ENCODE peak calls at places on chromosomes 7 and 10, in four cellular contexts. G is neuronal stem cell, V is IMR-90, U is H1. M is an unnamed sample.

GRCh38 chr7:47653550-47654351 is 71.8 kb upstream of the TNS3 start:
- DNase-seq in G (no peak), V (peak; percentile 81), U (no peak), M (no peak)

GRCh38 chr10:124009616-124010015 is 83.8 kb downstream of the CHST15 start:
- DNase-seq in G (no peak), V (no peak), U (no peak), M (no peak)

GRCh38 chr10:75825220-75825619 is 393.8 kb downstream of the LRMDA start:
- DNase-seq in G (no peak), V (no peak), U (no peak), M (no peak)

GRCh38 chr10:22464966-22465627 is 119.8 kb downstream of the SPAG6 start:
- DNase-seq in G (no peak), V (no peak), U (no peak), M (no peak)

GRCh38 chr7:107591410-107591809 is 11.4 kb downstream of the BCAP29 start:
- DNase-seq in G (no peak), V (no peak), U (no peak), M (no peak)

GRCh38 chr10:20598590-20598989 is 298.5 kb downstream of the NEBL start:
- DNase-seq in G (no peak), V (peak; percentile 51), U (peak; percentile 31), M (peak; percentile 27)

GRCh38 chr7:90560730-90561129 is 35.4 kb upstream of the CDK14 start:
- DNase-seq in G (no peak), V (no peak), U (no peak), M (no peak)

GRCh38 chr7:82081644-82082224 is 311.9 kb upstream of the HGF start:
- DNase-seq in G (no peak), V (no peak), U (no peak), M (no peak)

GRCh38 chr7:132618956-132619305 is 42.7 kb upstream of the PLXNA4 start:
- DNase-seq in G (no peak), V (peak; percentile 3), U (no peak), M (no peak)

GRCh38 chr7:42091461-42092229 is 145.4 kb downstream of the GLI3 start:
- DNase-seq in G (no peak), V (peak; percentile 64), U (peak; percentile 65), M (no peak)
- H4K91ac ChIP-seq in G (no peak overlapping the region), V (peak overlapping the region; percentile 36), U (peak overlapping the region; percentile 34), M (no peak overlapping the region)

GRCh38 chr7:23664122-23664521 is 15.9 kb upstream of the FAM221A start:
- DNase-seq in G (no peak), V (no peak), U (no peak), M (no peak)

GRCh38 chr7:23662124-23662982 is 17.6 kb upstream of the FAM221A start:
- DNase-seq in G (no peak), V (peak; percentile 13), U (no peak), M (no peak)

GRCh38 chr7:23658831-23659427 is 21.1 kb upstream of the FAM221A start:
- DNase-seq in G (no peak), V (no peak), U (no peak), M (no peak)

DNA sequence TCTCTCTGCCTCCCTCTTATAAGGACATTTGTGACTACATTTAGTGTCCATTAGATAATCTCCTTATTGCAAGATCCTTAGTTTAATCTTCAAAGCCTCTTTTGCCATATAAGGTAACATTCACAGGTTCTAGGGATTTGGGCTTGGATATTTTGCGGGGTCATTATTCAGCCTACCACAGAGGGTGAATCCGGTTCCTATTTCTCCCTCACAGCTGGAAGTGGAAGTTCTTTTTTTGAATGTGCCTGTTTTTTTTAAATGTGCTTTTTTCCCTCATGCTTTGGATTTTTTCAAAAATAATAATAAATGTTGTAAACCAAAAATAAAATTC is 17.1 kb upstream of the FAM221A start:
- DNase-seq in G (no peak), V (no peak), U (no peak), M (no peak)
- H3K14ac ChIP-seq in G (no peak overlapping the region), V (no peak overlapping the region), U (no peak overlapping the region), M (no peak overlapping the region)

DNA sequence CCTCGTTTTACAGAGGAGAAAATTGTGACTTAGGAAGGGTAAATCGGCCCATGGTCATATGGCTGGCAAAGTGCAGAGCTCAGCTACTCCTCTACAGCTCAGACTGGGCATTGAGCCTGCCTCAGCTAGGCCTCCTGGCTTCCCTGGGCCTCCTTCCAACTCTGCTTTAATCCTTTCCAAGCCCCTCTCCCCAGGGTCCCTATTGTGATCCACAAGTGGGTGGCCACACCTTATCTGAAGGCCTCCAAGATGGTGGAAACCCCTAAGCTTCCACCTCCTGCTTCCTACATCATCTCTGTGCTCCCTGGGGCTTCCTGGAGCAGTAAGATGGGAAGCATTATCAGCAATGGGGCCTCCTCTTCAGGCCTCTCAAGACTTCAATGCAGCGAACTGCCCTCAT is 3.0 kb upstream of the LGI1 start:
- DNase-seq in G (no peak), V (no peak), U (no peak), M (no peak)
- H3K4me3 ChIP-seq in G (no peak overlapping the region), V (no peak overlapping the region), U (no peak overlapping the region), M (no peak overlapping the region)

DNA sequence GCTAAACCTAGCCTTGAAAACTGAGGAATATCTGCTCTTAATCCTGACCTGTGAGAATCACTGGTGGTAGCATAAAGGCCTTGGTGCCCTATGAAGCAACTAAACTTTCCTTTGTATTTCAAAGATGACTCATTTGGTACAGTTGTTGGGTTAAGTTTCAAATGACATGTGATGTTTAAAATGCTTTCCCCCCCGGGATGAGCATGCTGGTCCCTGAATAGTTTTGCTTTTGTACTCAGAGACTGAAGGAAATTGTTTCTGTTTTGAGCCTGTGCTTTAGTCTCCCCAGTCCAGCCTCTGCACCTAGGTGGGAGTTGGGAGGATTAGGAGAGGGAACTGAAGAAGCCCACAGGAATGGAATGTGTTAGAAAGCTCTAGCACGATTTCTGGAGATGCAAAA is 258.9 kb upstream of the NPY start:
- DNase-seq in G (no peak), V (peak; percentile 8), U (no peak), M (no peak)
- H4K91ac ChIP-seq in G (no peak overlapping the region), V (no peak overlapping the region), U (no peak overlapping the region), M (no peak overlapping the region)

DNA sequence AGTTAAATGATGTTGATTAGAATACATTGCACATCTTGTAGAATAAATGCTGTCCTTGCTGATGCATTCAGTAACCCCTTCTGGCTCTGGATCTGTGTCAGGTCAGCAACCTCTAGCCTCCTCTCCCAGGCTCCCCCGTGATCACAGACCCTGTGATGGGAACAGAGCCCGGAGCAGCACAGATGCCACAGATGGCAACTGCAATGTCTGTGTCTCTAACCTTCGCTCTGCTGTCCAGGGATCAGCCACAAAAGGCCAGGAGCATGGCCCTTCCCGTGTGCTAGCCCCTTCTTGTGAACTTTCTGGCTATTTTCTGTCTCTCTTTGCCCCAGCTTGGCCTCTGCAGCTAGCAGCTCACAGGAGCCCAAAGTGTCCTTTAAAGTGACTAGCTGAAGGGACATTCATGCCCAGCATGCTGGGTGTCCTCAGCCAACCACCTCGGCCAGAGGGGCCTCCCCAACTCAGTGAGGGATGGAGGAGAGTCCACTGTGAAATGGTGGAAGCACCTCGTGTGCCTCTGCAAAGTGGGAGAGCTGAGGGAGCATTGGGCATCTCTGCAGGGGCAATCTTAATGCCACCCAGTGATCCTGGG is 167.0 kb upstream of the TCERG1L start:
- DNase-seq in G (no peak), V (no peak), U (no peak), M (no peak)
- H3K14ac ChIP-seq in G (no peak overlapping the region), V (no peak overlapping the region), U (no peak overlapping the region), M (no peak overlapping the region)

DNA sequence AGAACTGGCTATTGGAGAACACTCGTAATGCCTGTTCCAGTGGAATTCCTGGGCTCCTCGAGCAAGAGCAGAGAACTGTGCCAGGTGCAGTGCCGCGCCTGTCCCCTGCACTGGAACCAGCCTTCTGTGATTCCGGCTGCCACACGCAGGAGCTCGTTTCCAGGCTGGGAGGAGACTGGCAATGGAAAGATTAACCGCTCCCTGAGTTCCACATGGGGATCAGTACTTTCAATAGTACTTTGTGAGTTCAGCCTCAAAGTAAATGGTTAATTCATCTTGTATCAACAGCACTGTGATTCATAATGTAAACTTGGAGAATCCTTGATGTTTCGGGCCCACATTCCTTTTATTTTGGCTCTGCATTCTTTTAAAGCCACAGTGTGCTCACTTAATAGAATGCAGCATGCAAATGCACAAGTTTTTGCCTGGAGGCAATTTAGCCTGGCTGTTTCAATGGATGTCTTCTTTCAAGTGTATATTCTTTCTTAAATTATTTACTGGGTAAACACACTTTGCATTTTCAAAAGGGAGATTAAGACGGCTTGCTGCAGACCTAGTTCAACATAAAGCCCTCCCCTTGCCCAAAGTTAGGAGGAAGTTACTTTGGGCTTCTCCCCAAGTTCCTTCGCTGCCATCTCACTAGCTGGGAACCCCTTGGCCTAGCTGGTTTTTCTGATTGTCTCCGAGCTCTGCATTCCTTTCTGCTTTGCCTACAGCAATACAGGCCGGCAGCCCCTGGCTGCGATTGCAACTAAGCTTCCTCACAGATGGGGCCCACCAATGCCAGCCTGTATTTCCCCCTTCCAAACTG is 138.1 kb upstream of the TCF7L2 start:
- DNase-seq in G (no peak), V (peak; percentile 94), U (peak; percentile 94), M (peak; percentile 86)
- H3K4me3 ChIP-seq in G (no peak overlapping the region), V (peak overlapping the region; percentile 40), U (peak overlapping the region; percentile 39), M (no peak overlapping the region)

M was measured in trophoblast cell.